ENCODE peak calls at places on chromosomes 6 and 20, in eight cellular contexts. Z is stimulated activated CD4-positive, alpha-beta T cell treated with anti-CD3 and anti-CD28 coated beads, Interleukin-1b, Interleukin-23, amount 100 ng/mL, for 24 hours; B is NCI-H510A treated with DMSO at 0.1 percent for 48 hours; P is amygdala; A is COR-L47; M is Calu3; T is SW480; J is activated T-cell treated with anti-CD3 and anti-CD28 coated beads, Interleukin-2, amount 50 U/mL, for 72 hours. K is an unnamed sample.

GRCh38 chr6:43268348-43268685 is 25.0 kb downstream of the TTBK1 start:
- DNase-seq in M (no peak), T (no peak), J (no peak), Z (no peak), P (peak; percentile 75), A (no peak), B (no peak), K (no peak)

GRCh38 chr6:22141271-22141745 is 155.5 kb downstream of the PRL start:
- DNase-seq in B (peak; percentile 89), Z (no peak), P (no peak), J (no peak), M (peak; percentile 29), A (peak; percentile 91), T (peak; percentile 1), K (no peak)

GRCh38 chr20:50191065-50191565 is 485 bp downstream of the CEBPB start:
- DNase-seq in M (peak; percentile 79), A (peak; percentile 33), B (peak; percentile 52), T (peak; percentile 69), J (peak; percentile 81), Z (peak; percentile 51), P (no peak), K (peak; percentile 87)

GRCh38 chr6:21022343-21023107 is 488.3 kb downstream of the CDKAL1 start:
- DNase-seq in M (peak; percentile 91), J (no peak), Z (no peak), A (peak; percentile 87), P (no peak), B (peak; percentile 97), T (peak; percentile 82), K (no peak)

GRCh38 chr6:14596410-14596809 is 478.8 kb downstream of the CD83 start:
- DNase-seq in Z (no peak), B (no peak), A (no peak), M (peak; percentile 11), T (peak; percentile 97), P (no peak), J (peak; percentile 11), K (no peak)

GRCh38 chr6:11711994-11712698 is 66.5 kb downstream of the ADTRP start:
- DNase-seq in Z (no peak), J (peak; percentile 32), B (no peak), A (no peak), T (no peak), M (no peak), P (no peak), K (peak; percentile 65)

GRCh38 chr20:50691585-50692552 is 527 bp upstream of the RIPOR3 start:
- DNase-seq in M (no peak), P (no peak), Z (no peak), J (no peak), A (no peak), T (no peak), B (no peak), K (no peak)

GRCh38 chr6:42195415-42195814 is 659 bp upstream of the GUCA1B start:
- DNase-seq in A (no peak), J (no peak), T (no peak), Z (no peak), P (no peak), M (no peak), B (no peak), K (no peak)

GRCh38 chr6:40907198-40907701 is 131.8 kb downstream of the UNC5CL start:
- DNase-seq in T (no peak), J (no peak), A (peak; percentile 91), M (peak; percentile 66), B (peak; percentile 96), Z (no peak), P (no peak), K (no peak)

GRCh38 chr20:4811661-4812181 is 90.0 kb downstream of the PRND start:
- DNase-seq in Z (no peak), B (no peak), A (no peak), J (peak; percentile 73), P (no peak), M (no peak), T (no peak), K (peak; percentile 76)

GRCh38 chr6:37524025-37524647 is 24.4 kb upstream of the CCDC167 start:
- DNase-seq in J (no peak), B (no peak), P (no peak), M (peak; percentile 39), A (no peak), T (no peak), Z (no peak), K (no peak)

GRCh38 chr6:42249279-42249678 is 31.6 kb upstream of the MRPS10 start:
- DNase-seq in J (no peak), T (no peak), P (no peak), Z (no peak), M (no peak), B (no peak), A (no peak), K (no peak)

GRCh38 chr20:50762435-50763201 is 31.2 kb downstream of the PARD6B start:
- DNase-seq in A (no peak), J (no peak), T (no peak), B (no peak), Z (no peak), P (peak; percentile 75), M (peak; percentile 73), K (no peak)

GRCh38 chr6:155303361-155303870 is 10.9 kb downstream of the TFB1M start:
- DNase-seq in J (no peak), A (no peak), T (no peak), P (no peak), B (no peak), M (no peak), Z (no peak), K (no peak)

GRCh38 chr6:35089935-35090505 is 51.1 kb downstream of the TCP11 start:
- DNase-seq in P (no peak), A (no peak), T (no peak), J (no peak), Z (no peak), M (no peak), B (no peak), K (no peak)

GRCh38 chr6:37507690-37508421 is 8.2 kb upstream of the CCDC167 start:
- DNase-seq in M (no peak), Z (no peak), J (peak; percentile 40), T (no peak), A (no peak), B (peak; percentile 55), P (no peak), K (no peak)

GRCh38 chr6:80523531-80523970 is 417.1 kb downstream of the BCKDHB start:
- DNase-seq in A (no peak), M (no peak), B (peak; percentile 62), P (no peak), Z (no peak), T (no peak), J (no peak), K (no peak)

GRCh38 chr6:24064106-24064505 is 61.9 kb upstream of the NRSN1 start:
- DNase-seq in P (no peak), T (peak; percentile 1), J (no peak), B (peak; percentile 11), M (peak; percentile 62), Z (no peak), A (peak; percentile 25), K (no peak)

GRCh38 chr20:2122921-2123320 is 21.3 kb downstream of the STK35 start:
- DNase-seq in T (no peak), Z (no peak), B (no peak), A (no peak), P (no peak), J (no peak), M (no peak), K (no peak)

GRCh38 chr6:35411066-35411465 is 41.1 kb upstream of the FANCE start:
- DNase-seq in B (no peak), P (no peak), A (no peak), M (no peak), T (no peak), Z (no peak), J (no peak), K (no peak)

GRCh38 chr20:24870876-24871275 is 78.2 kb upstream of the CST7 start:
- DNase-seq in B (no peak), T (no peak), A (no peak), P (no peak), M (no peak), Z (no peak), J (no peak), K (no peak)

GRCh38 chr6:151437401-151437800 is 14.5 kb downstream of the RMND1 start:
- DNase-seq in T (no peak), P (no peak), M (no peak), A (no peak), J (no peak), Z (no peak), B (no peak), K (no peak)

GRCh38 chr6:168206681-168207274 is 112.8 kb downstream of the DACT2 start:
- DNase-seq in P (peak; percentile 44), A (no peak), B (no peak), M (no peak), Z (no peak), J (no peak), T (no peak), K (no peak)

GRCh38 chr20:31673943-31674463 is 36.3 kb downstream of the COX4I2 start:
- DNase-seq in B (no peak), M (no peak), A (no peak), J (no peak), Z (no peak), P (no peak), T (no peak), K (no peak)

GRCh38 chr6:52507557-52508260 is 69.2 kb downstream of the TRAM2 start:
- DNase-seq in A (no peak), B (no peak), P (no peak), J (no peak), Z (no peak), T (no peak), M (no peak), K (no peak)

GRCh38 chr20:52105045-52105572 is 86.5 kb downstream of the ZFP64 start:
- DNase-seq in A (no peak), J (peak; percentile 3), B (no peak), M (no peak), Z (no peak), P (no peak), T (no peak), K (peak; percentile 50)

GRCh38 chr6:132357120-132357519 is 44.2 kb downstream of the MOXD1 start:
- DNase-seq in Z (no peak), J (no peak), T (no peak), M (no peak), A (no peak), B (no peak), P (no peak), K (no peak)

GRCh38 chr6:148251891-148252290 is 90.7 kb upstream of the SASH1 start:
- DNase-seq in M (no peak), T (no peak), J (no peak), A (no peak), P (no peak), Z (no peak), B (no peak), K (no peak)

GRCh38 chr6:16974729-16975359 is 127.0 kb upstream of the STMND1 start:
- DNase-seq in Z (no peak), P (no peak), T (no peak), A (no peak), J (no peak), B (no peak), M (no peak), K (no peak)

K was measured in stimulated activated effector memory CD8-positive, alpha-beta T cell treated with anti-CD3 and anti-CD28 coated beads, Interleukin-12 subunit alpha, Interleukin-12 subunit beta, amount 100 ng/mL, for 72 hours.